ENCODE peak calls at places on chromosomes 5 and 9, in ten cellular contexts. G, I, C, Y, W, R, F, Q, O and X are unnamed samples.

GRCh38 chr5:168039485-168040005 is 251.9 kb upstream of the WWC1 start:
- DNase-seq in R (no peak), O (no peak), Q (no peak), Y (no peak), G (no peak), F (no peak), C (no peak), W (no peak), I (no peak), X (no peak)

GRCh38 chr9:84990416-84990815 is 320.9 kb downstream of the NTRK2 start:
- DNase-seq in W (peak), Q (no peak), G (no peak), F (no peak), I (no peak), O (no peak), R (no peak), Y (no peak), C (peak), X (no peak)

GRCh38 chr5:37435261-37435660 is 56.1 kb downstream of the WDR70 start:
- DNase-seq in Q (peak), I (no peak), Y (no peak), O (no peak), C (no peak), F (no peak), W (no peak), G (no peak), R (no peak), X (no peak)

GRCh38 chr5:140145818-140146522 is 20.2 kb downstream of the IGIP start:
- DNase-seq in O (no peak), C (peak), I (peak), F (peak), G (no peak), Y (peak), W (peak), R (peak), Q (peak), X (peak)

GRCh38 chr9:129686736-129687135 is 21.3 kb downstream of the PRRX2 start:
- DNase-seq in O (no peak), C (no peak), F (no peak), W (no peak), Y (no peak), G (no peak), I (no peak), R (no peak), Q (no peak), X (no peak)

GRCh38 chr9:134968011-134968822 is 50.5 kb upstream of the FCN1 start:
- DNase-seq in F (no peak), G (no peak), C (peak), I (no peak), R (no peak), O (peak), Y (peak), Q (no peak), W (peak), X (no peak)

GRCh38 chr9:111467778-111468367 is 16.3 kb downstream of the ECPAS start:
- DNase-seq in F (no peak), I (no peak), R (no peak), W (no peak), Y (no peak), Q (no peak), C (no peak), G (no peak), O (no peak), X (no peak)

GRCh38 chr9:135907006-135907434 is 326 bp downstream of the CAMSAP1 start:
- DNase-seq in W (peak), O (no peak), Y (peak), F (peak), I (peak), Q (no peak), R (peak), G (no peak), C (no peak), X (peak)

GRCh38 chr5:35029333-35029732 is 18.4 kb downstream of the AGXT2 start:
- DNase-seq in Q (no peak), O (no peak), G (no peak), C (no peak), R (no peak), I (peak), Y (peak), F (no peak), W (peak), X (no peak)

GRCh38 chr9:112401175-112401815 is 21.4 kb downstream of the HSDL2 start:
- DNase-seq in C (no peak), R (no peak), Q (no peak), G (no peak), Y (no peak), I (no peak), O (no peak), W (no peak), F (no peak), X (no peak)

GRCh38 chr9:36041491-36041890 is 4.8 kb downstream of the RECK start:
- DNase-seq in Y (no peak), R (no peak), O (peak), G (no peak), F (no peak), C (no peak), I (no peak), W (no peak), Q (no peak), X (no peak)